ENCODE peak calls at places on chromosomes 13 and 19, in seven cellular contexts. One of them, this sample, is unnamed.

GRCh38 chr19:46598372-46598917 is 2.7 kb upstream of the CALM3 start:
- DNase-seq in tibial nerve: no peak
- DNase-seq in lower lobe of right lung: no peak
- DNase-seq in NB4: no peak
- DNase-seq in AG09309: no peak
- DNase-seq in AG04449: no peak
- DNase-seq in OCI-LY7: no peak
- DNase-seq in this sample: no peak

GRCh38 chr13:23322353-23323336 is 110.9 kb downstream of the SACS start:
- DNase-seq in tibial nerve: no peak
- DNase-seq in OCI-LY7: no peak
- DNase-seq in lower lobe of right lung: no peak
- DNase-seq in NB4: no peak
- DNase-seq in AG04449: no peak
- DNase-seq in AG09309: no peak
- DNase-seq in this sample: no peak

GRCh38 chr13:39051157-39051556 is 12.9 kb downstream of the NHLRC3 start:
- DNase-seq in tibial nerve: no peak
- DNase-seq in lower lobe of right lung: no peak
- DNase-seq in AG04449: peak
- DNase-seq in NB4: peak
- DNase-seq in AG09309: peak
- DNase-seq in OCI-LY7: peak
- DNase-seq in this sample: no peak

GRCh38 chr13:41674246-41674645 is 216.9 kb downstream of the RGCC start:
- DNase-seq in AG09309: no peak
- DNase-seq in AG04449: no peak
- DNase-seq in lower lobe of right lung: no peak
- DNase-seq in OCI-LY7: no peak
- DNase-seq in NB4: peak
- DNase-seq in tibial nerve: no peak
- DNase-seq in this sample: no peak

GRCh38 chr19:3374369-3375112 is 8.2 kb downstream of the NFIC start:
- DNase-seq in tibial nerve: peak
- DNase-seq in OCI-LY7: no peak
- DNase-seq in AG09309: no peak
- DNase-seq in NB4: peak
- DNase-seq in lower lobe of right lung: no peak
- DNase-seq in AG04449: no peak
- DNase-seq in this sample: no peak

GRCh38 chr19:15218501-15218900 is 13.7 kb downstream of the EPHX3 start:
- DNase-seq in AG09309: no peak
- DNase-seq in tibial nerve: no peak
- DNase-seq in AG04449: no peak
- DNase-seq in OCI-LY7: no peak
- DNase-seq in NB4: no peak
- DNase-seq in lower lobe of right lung: no peak
- DNase-seq in this sample: no peak

GRCh38 chr13:73901324-73902068 is 232.7 kb downstream of the KLF12 start:
- DNase-seq in lower lobe of right lung: no peak
- DNase-seq in NB4: no peak
- DNase-seq in AG04449: no peak
- DNase-seq in OCI-LY7: no peak
- DNase-seq in AG09309: no peak
- DNase-seq in tibial nerve: no peak
- DNase-seq in this sample: no peak

GRCh38 chr13:76148926-76149325 is 512.8 kb downstream of the LMO7 start:
- DNase-seq in AG04449: peak
- DNase-seq in AG09309: peak
- DNase-seq in OCI-LY7: no peak
- DNase-seq in NB4: no peak
- DNase-seq in tibial nerve: no peak
- DNase-seq in lower lobe of right lung: no peak
- DNase-seq in this sample: no peak

GRCh38 chr19:10283301-10283733 is 3.4 kb upstream of the ICAM4 start:
- DNase-seq in NB4: no peak
- DNase-seq in tibial nerve: no peak
- DNase-seq in lower lobe of right lung: peak
- DNase-seq in OCI-LY7: no peak
- DNase-seq in AG09309: no peak
- DNase-seq in AG04449: no peak
- DNase-seq in this sample: no peak

GRCh38 chr13:41562083-41562482 is 104.7 kb downstream of the RGCC start:
- DNase-seq in NB4: no peak
- DNase-seq in lower lobe of right lung: no peak
- DNase-seq in AG04449: no peak
- DNase-seq in OCI-LY7: no peak
- DNase-seq in AG09309: peak
- DNase-seq in tibial nerve: peak
- DNase-seq in this sample: no peak

GRCh38 chr19:13057147-13057572 is 45.5 kb downstream of the LYL1 start:
- DNase-seq in tibial nerve: no peak
- DNase-seq in lower lobe of right lung: peak
- DNase-seq in AG04449: no peak
- DNase-seq in NB4: no peak
- DNase-seq in OCI-LY7: no peak
- DNase-seq in AG09309: no peak
- DNase-seq in this sample: no peak

GRCh38 chr19:29946645-29947044 is 4.6 kb downstream of the URI1 start:
- DNase-seq in OCI-LY7: no peak
- DNase-seq in lower lobe of right lung: no peak
- DNase-seq in NB4: no peak
- DNase-seq in AG09309: no peak
- DNase-seq in tibial nerve: no peak
- DNase-seq in AG04449: no peak
- DNase-seq in this sample: no peak

GRCh38 chr13:46961719-46962118 is 64.9 kb upstream of the HTR2A start:
- DNase-seq in lower lobe of right lung: no peak
- DNase-seq in NB4: peak
- DNase-seq in tibial nerve: no peak
- DNase-seq in AG09309: peak
- DNase-seq in OCI-LY7: no peak
- DNase-seq in AG04449: peak
- DNase-seq in this sample: no peak

GRCh38 chr13:28611654-28612131 is 47.2 kb upstream of the POMP start:
- DNase-seq in lower lobe of right lung: no peak
- DNase-seq in AG09309: no peak
- DNase-seq in tibial nerve: no peak
- DNase-seq in OCI-LY7: no peak
- DNase-seq in AG04449: no peak
- DNase-seq in NB4: peak
- DNase-seq in this sample: no peak

GRCh38 chr19:46491975-46492682 is 3.5 kb downstream of the PNMA8B start:
- DNase-seq in AG04449: no peak
- DNase-seq in lower lobe of right lung: no peak
- DNase-seq in NB4: no peak
- DNase-seq in OCI-LY7: no peak
- DNase-seq in tibial nerve: no peak
- DNase-seq in AG09309: no peak
- DNase-seq in this sample: no peak

GRCh38 chr19:35404879-35405622 is 34.2 kb downstream of the GPR42 start:
- DNase-seq in AG09309: peak
- DNase-seq in tibial nerve: no peak
- DNase-seq in NB4: no peak
- DNase-seq in lower lobe of right lung: no peak
- DNase-seq in OCI-LY7: no peak
- DNase-seq in AG04449: peak
- DNase-seq in this sample: no peak

GRCh38 chr19:15374105-15374651 is 5.4 kb downstream of the AKAP8 start:
- DNase-seq in NB4: no peak
- DNase-seq in tibial nerve: no peak
- DNase-seq in OCI-LY7: no peak
- DNase-seq in lower lobe of right lung: no peak
- DNase-seq in AG09309: no peak
- DNase-seq in AG04449: no peak
- DNase-seq in this sample: no peak

GRCh38 chr13:27022571-27023311 is 148.9 kb downstream of the USP12 start:
- DNase-seq in OCI-LY7: no peak
- DNase-seq in tibial nerve: no peak
- DNase-seq in AG04449: no peak
- DNase-seq in NB4: no peak
- DNase-seq in lower lobe of right lung: no peak
- DNase-seq in AG09309: no peak
- DNase-seq in this sample: no peak

GRCh38 chr19:6765738-6766356 is 1.4 kb downstream of the SH2D3A start:
- DNase-seq in lower lobe of right lung: peak
- DNase-seq in NB4: no peak
- DNase-seq in tibial nerve: no peak
- DNase-seq in AG04449: no peak
- DNase-seq in OCI-LY7: peak
- DNase-seq in AG09309: no peak
- DNase-seq in this sample: no peak

GRCh38 chr13:98997738-98998641 is 20.1 kb upstream of the DOCK9 start:
- DNase-seq in lower lobe of right lung: no peak
- DNase-seq in NB4: no peak
- DNase-seq in AG04449: no peak
- DNase-seq in tibial nerve: no peak
- DNase-seq in AG09309: no peak
- DNase-seq in OCI-LY7: no peak
- DNase-seq in this sample: no peak

GRCh38 chr13:112729408-112729807 is 39.6 kb downstream of the ATP11A start:
- DNase-seq in OCI-LY7: no peak
- DNase-seq in tibial nerve: no peak
- DNase-seq in AG09309: no peak
- DNase-seq in lower lobe of right lung: peak
- DNase-seq in AG04449: no peak
- DNase-seq in NB4: no peak
- DNase-seq in this sample: no peak

GRCh38 chr19:7505288-7505681 is 10.6 kb upstream of the ZNF358 start:
- DNase-seq in NB4: no peak
- DNase-seq in AG09309: no peak
- DNase-seq in OCI-LY7: no peak
- DNase-seq in tibial nerve: no peak
- DNase-seq in AG04449: no peak
- DNase-seq in lower lobe of right lung: no peak
- DNase-seq in this sample: no peak

GRCh38 chr13:81487151-81487550 is 1146.2 kb upstream of the SPRY2 start:
- DNase-seq in NB4: peak
- DNase-seq in lower lobe of right lung: no peak
- DNase-seq in OCI-LY7: no peak
- DNase-seq in AG04449: no peak
- DNase-seq in tibial nerve: no peak
- DNase-seq in AG09309: no peak
- DNase-seq in this sample: no peak
- TF ChIP-seq CTCF in NB4: peak
- TF ChIP-seq CTCF in lower lobe of right lung: no peak
- TF ChIP-seq CTCF in OCI-LY7: peak
- TF ChIP-seq CTCF in AG04449: no peak
- TF ChIP-seq CTCF in tibial nerve: no peak
- TF ChIP-seq CTCF in AG09309: no peak
- TF ChIP-seq CTCF in this sample: peak

DNA sequence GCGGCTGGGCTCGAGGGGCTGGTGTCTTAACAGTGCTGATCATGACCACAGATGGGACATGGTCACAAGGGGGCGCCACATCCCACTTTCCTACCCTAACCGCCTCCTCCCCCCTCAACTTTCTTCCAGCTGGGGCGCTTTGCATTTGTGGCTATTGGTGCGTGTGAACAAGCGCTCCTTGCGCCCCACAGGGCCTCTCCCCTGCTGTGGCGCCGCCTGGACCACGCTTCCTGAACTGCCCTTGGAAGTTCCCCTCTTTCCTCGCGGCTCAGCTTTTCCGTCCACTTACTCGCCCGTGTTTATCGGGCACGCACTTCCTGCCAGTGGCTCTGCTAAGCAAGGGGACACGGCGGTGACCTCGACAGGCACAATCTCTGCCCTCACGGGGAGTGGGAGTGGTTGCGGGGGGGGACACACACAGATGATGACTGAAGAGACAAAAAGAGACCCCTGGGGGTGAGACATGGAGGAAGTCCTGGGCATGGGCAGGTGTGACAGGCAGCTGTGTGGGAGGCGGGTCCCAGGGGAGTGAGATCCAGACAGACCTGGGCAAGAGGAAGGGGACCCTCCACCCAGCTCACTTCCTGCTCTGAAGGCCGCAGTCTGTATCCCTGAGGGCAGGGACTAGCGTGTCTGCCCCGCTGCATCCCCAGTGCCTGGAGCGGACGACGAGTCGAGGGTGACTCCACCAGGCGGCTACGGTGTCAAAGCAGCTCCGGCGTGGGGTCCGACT is 40.3 kb downstream of the ZNF787 start:
- DNase-seq in NB4: peak
- DNase-seq in AG09309: peak
- DNase-seq in lower lobe of right lung: peak
- DNase-seq in tibial nerve: peak
- DNase-seq in OCI-LY7: peak
- DNase-seq in AG04449: peak
- DNase-seq in this sample: peak
- TF ChIP-seq CTCF in NB4: peak
- TF ChIP-seq CTCF in AG09309: peak
- TF ChIP-seq CTCF in lower lobe of right lung: peak
- TF ChIP-seq CTCF in tibial nerve: peak
- TF ChIP-seq CTCF in OCI-LY7: peak
- TF ChIP-seq CTCF in AG04449: peak
- TF ChIP-seq CTCF in this sample: peak

DNA sequence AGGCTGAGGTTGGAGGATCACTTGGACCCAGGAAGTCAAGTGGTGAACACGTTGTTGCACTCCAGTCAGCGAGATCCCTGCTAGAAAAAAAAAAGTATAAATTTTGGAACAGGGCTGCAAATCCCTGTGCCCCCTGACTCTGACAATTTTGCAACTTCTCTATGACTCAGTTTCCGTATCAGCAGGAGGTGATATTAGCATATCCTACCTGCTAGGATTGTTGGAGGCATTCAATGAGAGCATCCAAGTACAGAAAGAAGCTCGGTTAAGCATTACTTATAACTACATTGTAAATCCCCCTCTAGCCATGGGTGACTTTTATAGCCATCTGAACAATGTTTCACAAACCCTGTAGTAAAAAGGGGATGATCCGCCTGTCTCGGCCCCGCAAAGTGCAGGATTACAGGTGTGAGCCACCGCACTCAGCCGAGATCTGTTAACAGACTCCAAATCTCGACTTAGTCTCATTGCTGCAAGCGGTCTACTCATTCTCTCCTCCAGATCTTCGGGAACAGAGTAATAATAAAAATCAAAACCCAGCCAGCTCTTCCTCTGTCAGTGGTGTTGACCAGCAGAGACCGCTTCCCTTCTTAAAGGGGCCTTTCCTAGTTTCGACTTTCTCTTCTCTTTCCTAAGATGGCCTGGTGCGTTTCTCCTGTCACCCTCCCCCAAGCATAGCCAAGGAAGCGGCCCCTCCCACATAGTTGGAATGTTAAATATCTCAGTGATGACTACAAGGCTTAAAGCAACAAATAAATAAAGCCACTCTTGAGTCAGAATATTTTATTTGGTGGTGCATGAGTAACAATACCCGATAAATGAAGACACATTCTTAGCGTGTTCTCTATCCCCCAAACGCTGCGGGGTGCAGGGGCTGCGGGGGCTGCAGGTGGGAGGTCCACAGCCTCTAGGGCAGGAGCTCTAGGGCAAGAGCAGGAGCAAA is 10.3 kb upstream of the BICRA start:
- DNase-seq in AG04449: peak
- DNase-seq in AG09309: peak
- DNase-seq in NB4: no peak
- DNase-seq in tibial nerve: peak
- DNase-seq in lower lobe of right lung: no peak
- DNase-seq in OCI-LY7: no peak
- DNase-seq in this sample: no peak
- TF ChIP-seq CTCF in AG04449: no peak
- TF ChIP-seq CTCF in AG09309: peak
- TF ChIP-seq CTCF in NB4: no peak
- TF ChIP-seq CTCF in tibial nerve: no peak
- TF ChIP-seq CTCF in lower lobe of right lung: no peak
- TF ChIP-seq CTCF in OCI-LY7: no peak
- TF ChIP-seq CTCF in this sample: no peak

GRCh38 chr19:54439174-54439851 is 9.7 kb upstream of the LENG8 start:
- DNase-seq in lower lobe of right lung: no peak
- DNase-seq in AG04449: no peak
- DNase-seq in NB4: peak
- DNase-seq in AG09309: no peak
- DNase-seq in tibial nerve: peak
- DNase-seq in OCI-LY7: peak
- DNase-seq in this sample: no peak
- TF ChIP-seq CTCF in lower lobe of right lung: peak
- TF ChIP-seq CTCF in AG04449: peak
- TF ChIP-seq CTCF in NB4: peak
- TF ChIP-seq CTCF in AG09309: peak
- TF ChIP-seq CTCF in tibial nerve: peak
- TF ChIP-seq CTCF in OCI-LY7: peak
- TF ChIP-seq CTCF in this sample: peak

This sample was measured in osteocyte.